ENCODE peak calls at places on chromosomes 2 and 18, in nine cellular contexts. W, M, T, G, P, S, O, E and J are unnamed samples.
A peak's percentile ranks its signal among the peaks of the same experiment; 100 is the strongest.

GRCh38 chr2:240917684-240918257 is 11.6 kb downstream of the CROCC2 start:
- DNase-seq in P (peak; percentile 45), G (no peak), W (peak; percentile 60), S (no peak), E (no peak), M (no peak), O (no peak), T (no peak), J (no peak)

GRCh38 chr2:174686430-174686829 is 77.8 kb downstream of the CHRNA1 start:
- DNase-seq in P (no peak), W (no peak), E (no peak), T (no peak), S (no peak), G (no peak), O (no peak), M (no peak), J (no peak)

GRCh38 chr18:48826271-48826670 is 124.5 kb downstream of the SMAD7 start:
- DNase-seq in W (peak; percentile 28), G (peak; percentile 45), P (no peak), E (no peak), O (no peak), M (no peak), T (no peak), S (no peak), J (no peak)

GRCh38 chr18:49560277-49561126 is 1.4 kb upstream of the LIPG start:
- DNase-seq in M (no peak), T (no peak), S (no peak), E (no peak), P (peak; percentile 56), W (peak; percentile 58), G (no peak), O (no peak), J (peak; percentile 27)

GRCh38 chr2:214676421-214677089 is 132.9 kb downstream of the BARD1 start:
- DNase-seq in M (no peak), S (no peak), P (no peak), T (no peak), W (no peak), O (no peak), E (no peak), G (no peak), J (no peak)

GRCh38 chr18:23943104-23943503 is 71.5 kb upstream of the TTC39C start:
- DNase-seq in M (no peak), S (no peak), E (peak; percentile 93), P (no peak), T (no peak), O (no peak), W (no peak), G (no peak), J (no peak)

GRCh38 chr2:128552806-128553551 is 234.3 kb upstream of the HS6ST1 start:
- DNase-seq in W (no peak), M (no peak), G (no peak), T (peak; percentile 30), E (no peak), S (no peak), O (no peak), P (peak; percentile 27), J (no peak)

GRCh38 chr2:166831930-166832329 is 56.4 kb upstream of the XIRP2 start:
- DNase-seq in E (no peak), S (no peak), T (peak; percentile 2), O (no peak), P (peak; percentile 7), G (no peak), W (no peak), M (no peak), J (no peak)

GRCh38 chr2:226489765-226490164 is 309.9 kb downstream of the IRS1 start:
- DNase-seq in G (no peak), S (no peak), W (no peak), T (peak; percentile 77), M (peak; percentile 23), E (peak; percentile 48), O (peak; percentile 51), P (peak; percentile 86), J (no peak)

GRCh38 chr2:222943820-222944219 is 83.0 kb downstream of the ACSL3 start:
- DNase-seq in O (no peak), T (peak; percentile 18), P (no peak), M (no peak), W (no peak), S (no peak), E (peak; percentile 73), G (no peak), J (no peak)

GRCh38 chr2:122422384-122422991 is 667.0 kb downstream of the TSN start:
- DNase-seq in O (no peak), W (no peak), T (peak; percentile 14), M (no peak), S (no peak), P (no peak), E (no peak), G (no peak), J (no peak)

GRCh38 chr18:29418136-29418535 is 1241.2 kb upstream of the CDH2 start:
- DNase-seq in S (no peak), W (no peak), E (no peak), P (peak; percentile 77), M (no peak), G (no peak), T (peak; percentile 60), O (peak; percentile 10), J (peak; percentile 66)

GRCh38 chr2:8453904-8454302 is 228.0 kb upstream of the ID2 start:
- DNase-seq in P (peak; percentile 15), G (no peak), M (no peak), T (no peak), W (no peak), O (no peak), S (no peak), E (no peak), J (peak; percentile 16)

GRCh38 chr2:11434443-11434842 is 31.5 kb downstream of the E2F6 start:
- DNase-seq in P (no peak), E (no peak), S (no peak), M (no peak), O (no peak), G (no peak), W (no peak), T (no peak), J (no peak)

GRCh38 chr2:131004446-131005209 is 88.6 kb downstream of the FAM168B start:
- DNase-seq in W (no peak), M (no peak), P (no peak), S (no peak), G (no peak), T (no peak), O (no peak), E (no peak), J (no peak)

GRCh38 chr2:96146151-96146880 is 1.1 kb upstream of the DUSP2 start:
- DNase-seq in O (no peak), P (no peak), W (peak; percentile 83), S (no peak), T (peak; percentile 43), G (peak; percentile 95), E (peak; percentile 91), M (no peak), J (peak; percentile 60)

DNA sequence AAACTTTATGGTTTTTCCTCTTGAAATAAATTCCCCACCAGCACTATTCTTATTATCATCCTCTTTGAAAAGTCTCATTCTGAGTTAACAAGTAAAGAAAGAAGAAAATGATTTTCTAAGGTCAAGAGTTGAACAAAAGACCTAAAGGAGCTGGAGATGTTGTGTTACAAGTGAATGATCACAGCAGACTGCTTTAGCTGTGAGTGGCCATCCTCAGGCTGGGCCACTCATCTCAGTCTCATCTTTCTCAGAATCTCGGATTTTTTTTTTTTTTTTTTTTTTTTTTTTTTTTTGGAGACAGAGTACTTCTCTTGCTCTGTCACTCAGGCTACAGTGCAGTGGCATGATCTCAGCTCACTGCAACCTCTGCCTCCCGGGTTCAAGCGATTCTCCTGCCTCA is 133.3 kb downstream of the CDH2 start:
- DNase-seq in T (no peak), M (no peak), W (no peak), G (no peak), P (no peak), O (no peak), S (no peak), E (no peak), J (no peak)
- TF ChIP-seq CTCF in T (no peak), M (no peak), W (no peak), G (no peak), P (no peak), O (no peak), S (no peak), E (no peak), J (no peak)

DNA sequence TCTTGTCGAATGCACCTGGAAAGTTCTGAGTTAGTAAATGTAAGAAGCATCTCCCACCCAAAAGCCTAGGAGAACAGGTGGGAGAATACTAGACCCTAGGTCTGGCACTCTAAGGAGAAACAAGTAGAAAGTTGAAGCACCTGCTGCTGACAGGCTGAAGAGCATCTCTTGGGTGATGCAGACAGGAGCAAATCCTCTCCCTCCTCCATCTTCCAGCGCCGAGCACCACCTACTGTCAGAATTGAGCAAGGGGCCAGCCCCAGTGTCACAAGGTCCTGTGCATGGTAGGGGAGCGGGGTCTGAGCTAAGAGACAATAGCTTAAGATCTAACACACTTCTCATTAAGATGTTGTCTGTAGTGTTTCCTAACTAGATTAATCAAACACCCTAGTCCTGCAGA is 52.9 kb downstream of the HK2 start:
- DNase-seq in O (no peak), T (no peak), G (no peak), E (peak; percentile 20), W (no peak), S (no peak), P (no peak), M (peak; percentile 35), J (no peak)
- TF ChIP-seq CTCF in O (no peak), T (peak; percentile 3), G (no peak), E (no peak), W (no peak), S (no peak), P (no peak), M (peak; percentile 20), J (peak; percentile 14)

DNA sequence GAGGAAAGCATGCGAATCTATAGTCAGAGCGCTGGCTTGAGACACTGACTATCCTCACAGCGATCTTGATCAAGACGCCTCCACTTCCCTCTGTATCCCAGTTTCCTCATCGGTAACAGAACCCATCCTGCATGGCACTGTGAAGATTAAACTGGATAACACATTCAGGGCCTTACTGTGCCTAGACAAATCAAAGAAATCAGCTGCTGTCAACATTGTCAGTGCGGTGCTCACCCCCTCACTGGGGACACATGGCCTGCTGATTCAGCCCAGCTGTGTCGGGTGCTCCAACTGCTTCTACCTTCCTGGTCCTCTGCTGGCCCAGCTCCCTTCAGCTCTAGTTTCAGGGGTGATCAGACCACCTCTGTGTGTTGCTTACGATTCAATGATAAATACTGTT is 268.6 kb upstream of the AGAP1 start:
- DNase-seq in E (no peak), W (no peak), T (no peak), M (no peak), P (no peak), O (no peak), G (no peak), S (no peak), J (no peak)
- TF ChIP-seq CTCF in E (no peak), W (no peak), T (no peak), M (no peak), P (no peak), O (no peak), G (no peak), S (no peak), J (no peak)

DNA sequence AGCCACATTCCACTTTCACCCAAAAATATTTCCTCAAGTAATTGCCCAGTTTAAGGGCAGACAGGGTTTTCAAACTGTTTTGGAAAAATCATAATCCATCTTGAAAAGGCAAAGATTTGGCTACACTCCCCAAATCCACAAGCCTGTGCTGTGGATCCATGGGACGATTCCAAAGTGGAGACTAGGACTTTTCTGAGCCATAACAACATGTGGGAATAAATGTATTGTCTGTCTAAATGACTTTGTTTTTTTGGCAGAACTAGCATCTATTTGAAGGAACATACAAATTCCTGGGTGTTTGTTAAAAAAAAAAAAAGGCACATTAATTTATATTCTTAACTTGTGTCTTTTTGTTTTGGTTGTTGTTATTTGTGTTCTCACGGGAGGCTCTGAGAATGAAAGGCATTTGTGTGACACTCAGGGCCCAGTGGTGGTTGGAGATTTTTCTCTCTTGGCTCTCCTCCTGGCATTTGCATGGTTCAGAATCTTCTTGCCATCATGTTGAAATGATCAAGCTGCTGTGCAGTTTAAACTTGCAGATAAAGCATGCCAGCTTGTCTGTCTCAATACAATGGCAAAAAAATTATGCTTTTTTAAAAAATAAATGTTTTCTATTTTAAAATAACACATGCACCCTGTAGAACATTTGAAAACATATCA is 277.4 kb downstream of the EN1 start:
- DNase-seq in T (no peak), S (no peak), E (no peak), O (no peak), W (no peak), G (no peak), P (no peak), M (no peak), J (no peak)
- TF ChIP-seq CTCF in T (no peak), S (no peak), E (no peak), O (no peak), W (no peak), G (no peak), P (no peak), M (no peak), J (no peak)